ENCODE peak calls at places on chromosomes 2 and 18, in seven cellular contexts. One of them, this sample, is unnamed.

GRCh38 chr18:8882632-8883408 is 177.5 kb downstream of the MTCL1 start:
- DNase-seq in body of pancreas: no peak
- DNase-seq in GM12865: no peak
- DNase-seq in Peyer's patch: no peak
- DNase-seq in epithelial cell of esophagus: peak
- DNase-seq in fibroblast of villous mesenchyme: no peak
- DNase-seq in fibroblast of lung: peak
- DNase-seq in this sample: peak

GRCh38 chr2:8515390-8515761 is 166.5 kb upstream of the ID2 start:
- DNase-seq in epithelial cell of esophagus: no peak
- DNase-seq in body of pancreas: peak
- DNase-seq in fibroblast of villous mesenchyme: no peak
- DNase-seq in Peyer's patch: peak
- DNase-seq in GM12865: peak
- DNase-seq in fibroblast of lung: no peak
- DNase-seq in this sample: no peak

GRCh38 chr2:142140434-142140845 is 9.6 kb upstream of the LRP1B start:
- DNase-seq in Peyer's patch: no peak
- DNase-seq in body of pancreas: no peak
- DNase-seq in fibroblast of lung: peak
- DNase-seq in fibroblast of villous mesenchyme: peak
- DNase-seq in GM12865: peak
- DNase-seq in epithelial cell of esophagus: peak
- DNase-seq in this sample: peak

GRCh38 chr2:192038152-192038551 is 156.6 kb downstream of the TMEFF2 start:
- DNase-seq in Peyer's patch: no peak
- DNase-seq in fibroblast of villous mesenchyme: no peak
- DNase-seq in fibroblast of lung: no peak
- DNase-seq in GM12865: no peak
- DNase-seq in body of pancreas: no peak
- DNase-seq in epithelial cell of esophagus: no peak
- DNase-seq in this sample: no peak

GRCh38 chr2:237310515-237311114 is 103.3 kb downstream of the COL6A3 start:
- DNase-seq in GM12865: no peak
- DNase-seq in fibroblast of villous mesenchyme: no peak
- DNase-seq in Peyer's patch: no peak
- DNase-seq in epithelial cell of esophagus: peak
- DNase-seq in fibroblast of lung: no peak
- DNase-seq in body of pancreas: no peak
- DNase-seq in this sample: peak

GRCh38 chr2:105388971-105389381 is 9.9 kb downstream of the FHL2 start:
- DNase-seq in Peyer's patch: no peak
- DNase-seq in GM12865: no peak
- DNase-seq in body of pancreas: no peak
- DNase-seq in fibroblast of lung: peak
- DNase-seq in epithelial cell of esophagus: no peak
- DNase-seq in fibroblast of villous mesenchyme: peak
- DNase-seq in this sample: peak

GRCh38 chr2:11753886-11754704 is 7.7 kb downstream of the LPIN1 start:
- DNase-seq in fibroblast of villous mesenchyme: peak
- DNase-seq in epithelial cell of esophagus: peak
- DNase-seq in body of pancreas: peak
- DNase-seq in GM12865: peak
- DNase-seq in Peyer's patch: peak
- DNase-seq in fibroblast of lung: peak
- DNase-seq in this sample: peak

GRCh38 chr2:129139380-129139779 is 820.7 kb upstream of the HS6ST1 start:
- DNase-seq in fibroblast of villous mesenchyme: no peak
- DNase-seq in Peyer's patch: no peak
- DNase-seq in body of pancreas: no peak
- DNase-seq in epithelial cell of esophagus: peak
- DNase-seq in fibroblast of lung: no peak
- DNase-seq in GM12865: no peak
- DNase-seq in this sample: no peak

GRCh38 chr2:166360906-166361305 is 14.8 kb downstream of the SCN9A start:
- DNase-seq in fibroblast of villous mesenchyme: no peak
- DNase-seq in epithelial cell of esophagus: no peak
- DNase-seq in body of pancreas: no peak
- DNase-seq in Peyer's patch: no peak
- DNase-seq in GM12865: no peak
- DNase-seq in fibroblast of lung: no peak
- DNase-seq in this sample: no peak

GRCh38 chr2:166360426-166360825 is 15.3 kb downstream of the SCN9A start:
- DNase-seq in body of pancreas: no peak
- DNase-seq in Peyer's patch: no peak
- DNase-seq in GM12865: no peak
- DNase-seq in epithelial cell of esophagus: no peak
- DNase-seq in fibroblast of lung: no peak
- DNase-seq in fibroblast of villous mesenchyme: no peak
- DNase-seq in this sample: no peak

GRCh38 chr2:166365239-166365638 is 10.5 kb downstream of the SCN9A start:
- DNase-seq in fibroblast of lung: no peak
- DNase-seq in fibroblast of villous mesenchyme: no peak
- DNase-seq in epithelial cell of esophagus: no peak
- DNase-seq in GM12865: no peak
- DNase-seq in Peyer's patch: no peak
- DNase-seq in body of pancreas: no peak
- DNase-seq in this sample: no peak

GRCh38 chr2:166364476-166365161 is 11.1 kb downstream of the SCN9A start:
- DNase-seq in body of pancreas: no peak
- DNase-seq in GM12865: no peak
- DNase-seq in fibroblast of villous mesenchyme: no peak
- DNase-seq in epithelial cell of esophagus: no peak
- DNase-seq in Peyer's patch: no peak
- DNase-seq in fibroblast of lung: no peak
- DNase-seq in this sample: no peak

DNA sequence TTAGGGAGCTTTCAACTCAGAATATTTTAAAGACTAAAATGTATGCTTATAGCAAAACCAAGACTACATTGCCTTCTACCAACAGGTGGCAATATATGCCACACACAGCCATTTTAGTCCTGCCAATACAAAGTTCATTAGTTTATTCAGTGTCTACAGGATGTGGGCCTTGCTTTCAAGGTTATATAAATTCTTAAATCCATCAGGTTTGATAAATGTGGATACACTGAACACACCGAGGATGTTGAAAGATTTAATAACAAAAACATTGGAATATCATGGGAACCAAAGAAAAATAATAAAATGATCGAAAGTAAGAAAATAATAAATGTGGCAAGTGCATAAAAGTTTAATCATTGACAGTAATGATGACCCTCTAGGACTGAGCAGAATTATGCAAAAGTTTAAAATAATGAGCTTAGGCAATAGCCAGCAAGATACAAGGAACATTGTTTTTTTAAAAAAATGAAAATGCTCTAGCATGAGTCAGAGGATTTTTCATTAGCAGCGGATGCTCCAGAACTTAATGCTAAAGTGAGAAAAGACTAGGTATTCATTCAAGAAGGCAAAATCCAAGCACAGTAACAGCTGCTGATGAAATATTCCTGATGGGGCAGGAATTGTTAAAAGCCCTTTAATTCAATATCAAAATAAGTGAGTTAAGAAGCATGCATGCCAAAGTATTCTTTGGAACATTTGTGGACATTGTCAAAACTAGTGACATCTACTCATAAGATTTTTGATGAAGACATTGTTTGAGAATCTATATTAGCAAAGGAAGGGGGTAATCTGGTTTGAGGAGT is 14.2 kb downstream of the SCN9A start:
- DNase-seq in epithelial cell of esophagus: peak
- DNase-seq in fibroblast of villous mesenchyme: peak
- DNase-seq in GM12865: peak
- DNase-seq in body of pancreas: no peak
- DNase-seq in fibroblast of lung: peak
- DNase-seq in Peyer's patch: no peak
- DNase-seq in this sample: peak
- TF ChIP-seq CTCF in epithelial cell of esophagus: peak
- TF ChIP-seq CTCF in fibroblast of villous mesenchyme: peak
- TF ChIP-seq CTCF in GM12865: peak
- TF ChIP-seq CTCF in body of pancreas: peak
- TF ChIP-seq CTCF in fibroblast of lung: no peak
- TF ChIP-seq CTCF in Peyer's patch: no peak
- TF ChIP-seq CTCF in this sample: peak

DNA sequence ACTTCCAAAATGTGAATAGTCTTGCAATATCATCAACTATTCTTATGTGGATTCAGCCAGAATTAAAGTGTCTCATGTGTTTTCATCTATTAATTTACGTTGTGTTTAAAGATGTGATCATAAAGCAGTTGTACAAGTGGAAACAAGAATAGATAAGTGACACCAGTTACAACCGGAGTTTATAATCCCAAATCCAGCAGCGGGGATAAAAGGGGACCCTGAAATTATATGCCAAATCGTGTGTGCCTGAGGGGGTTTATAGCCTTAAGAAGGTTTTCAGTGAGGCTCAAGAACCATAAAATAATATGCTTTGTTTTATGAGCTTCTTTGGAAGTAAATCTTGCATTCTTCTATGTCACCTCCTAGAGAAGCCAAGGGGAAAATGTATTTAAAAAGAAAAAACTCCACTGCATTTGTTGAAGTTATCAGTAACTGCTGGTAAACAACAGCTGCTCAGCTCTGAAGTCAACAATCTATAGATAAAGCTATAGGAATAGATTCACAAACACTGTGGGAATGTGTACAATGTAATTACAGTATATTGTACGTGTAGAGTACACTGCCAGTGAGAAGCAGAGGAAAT is 25.8 kb upstream of the MAP3K20 start:
- DNase-seq in fibroblast of villous mesenchyme: peak
- DNase-seq in Peyer's patch: no peak
- DNase-seq in GM12865: no peak
- DNase-seq in fibroblast of lung: no peak
- DNase-seq in epithelial cell of esophagus: no peak
- DNase-seq in body of pancreas: no peak
- DNase-seq in this sample: no peak
- H3K4me3 ChIP-seq in fibroblast of villous mesenchyme: no peak
- H3K4me3 ChIP-seq in Peyer's patch: no peak
- H3K4me3 ChIP-seq in GM12865: no peak
- H3K4me3 ChIP-seq in fibroblast of lung: no peak
- H3K4me3 ChIP-seq in epithelial cell of esophagus: no peak
- H3K4me3 ChIP-seq in body of pancreas: no peak
- H3K4me3 ChIP-seq in this sample: no peak

GRCh38 chr2:64522843-64523428 is 1.2 kb upstream of the AFTPH start:
- DNase-seq in Peyer's patch: peak
- DNase-seq in fibroblast of villous mesenchyme: peak
- DNase-seq in GM12865: peak
- DNase-seq in epithelial cell of esophagus: peak
- DNase-seq in body of pancreas: peak
- DNase-seq in fibroblast of lung: peak
- DNase-seq in this sample: peak
- TF ChIP-seq CTCF in Peyer's patch: peak
- TF ChIP-seq CTCF in fibroblast of villous mesenchyme: peak
- TF ChIP-seq CTCF in GM12865: peak
- TF ChIP-seq CTCF in epithelial cell of esophagus: peak
- TF ChIP-seq CTCF in body of pancreas: peak
- TF ChIP-seq CTCF in fibroblast of lung: peak
- TF ChIP-seq CTCF in this sample: peak

GRCh38 chr2:197784956-197785941 is at the start of gene BOLL:
- DNase-seq in body of pancreas: no peak
- DNase-seq in fibroblast of villous mesenchyme: no peak
- DNase-seq in fibroblast of lung: no peak
- DNase-seq in GM12865: no peak
- DNase-seq in Peyer's patch: no peak
- DNase-seq in epithelial cell of esophagus: no peak
- DNase-seq in this sample: no peak
- H3K4me3 ChIP-seq in body of pancreas: peak
- H3K4me3 ChIP-seq in fibroblast of villous mesenchyme: no peak
- H3K4me3 ChIP-seq in fibroblast of lung: no peak
- H3K4me3 ChIP-seq in GM12865: peak
- H3K4me3 ChIP-seq in Peyer's patch: peak
- H3K4me3 ChIP-seq in epithelial cell of esophagus: no peak
- H3K4me3 ChIP-seq in this sample: no peak